ENCODE peak calls at places on chromosomes 4 and X, in six cellular contexts. M is uterus, E is ascending aorta, F is cardiac fibroblast, P is AG09309, C is sigmoid colon. N is an unnamed sample.

GRCh38 chrX:68942141-68942540 is 113.3 kb downstream of the EFNB1 start:
- DNase-seq in E (no peak), P (no peak), M (no peak), F (no peak), C (peak), N (no peak)

GRCh38 chrX:119502727-119503483 is 34.7 kb downstream of the SLC25A5 start:
- DNase-seq in P (no peak), E (no peak), F (peak), C (peak), M (no peak), N (no peak)

GRCh38 chr4:151665022-151665421 is 95.8 kb downstream of the GATB start:
- DNase-seq in P (no peak), M (no peak), E (no peak), F (no peak), C (no peak), N (no peak)

GRCh38 chr4:14853186-14853946 is 148.9 kb upstream of the CPEB2 start:
- DNase-seq in C (no peak), F (peak), P (peak), E (no peak), M (no peak), N (peak)

GRCh38 chr4:6885953-6886557 is 23.6 kb upstream of the TBC1D14 start:
- DNase-seq in M (peak), C (peak), E (peak), F (peak), P (peak), N (peak)

GRCh38 chrX:19883878-19884277 is 3.5 kb downstream of the SH3KBP1 start:
- DNase-seq in P (no peak), E (no peak), F (no peak), C (no peak), M (no peak), N (no peak)

GRCh38 chrX:38627683-38628082 is 66.3 kb downstream of the TSPAN7 start:
- DNase-seq in M (no peak), E (no peak), P (no peak), C (no peak), F (peak), N (no peak)

GRCh38 chrX:126658447-126658846 is 105.8 kb upstream of the DCAF12L1 start:
- DNase-seq in E (no peak), P (no peak), M (no peak), C (no peak), F (no peak), N (no peak)

GRCh38 chr4:7514281-7514680 is 79.6 kb upstream of the PSAPL1 start:
- DNase-seq in F (no peak), E (no peak), C (no peak), P (no peak), M (no peak), N (no peak)

GRCh38 chrX:3585719-3586118 is 127.7 kb downstream of the PRKX start:
- DNase-seq in M (no peak), E (no peak), C (no peak), F (no peak), P (no peak), N (no peak)

GRCh38 chr4:104938624-104939023 is 208.1 kb upstream of the TET2 start:
- DNase-seq in C (no peak), E (no peak), P (no peak), M (no peak), F (no peak), N (no peak)

GRCh38 chrX:57929373-57929772 is 19.1 kb upstream of the ZXDA start:
- DNase-seq in C (no peak), F (peak), E (no peak), P (no peak), M (no peak), N (no peak)

GRCh38 chr4:186676531-186677158 is 47.0 kb downstream of the FAT1 start:
- DNase-seq in E (no peak), F (peak), P (peak), C (no peak), M (no peak), N (peak)

GRCh38 chrX:47941423-47941822 is 62.4 kb downstream of the ZNF182 start:
- DNase-seq in P (no peak), M (no peak), E (no peak), C (no peak), F (no peak), N (no peak)

GRCh38 chr4:173367946-173368345 is 2.8 kb upstream of the SAP30 start:
- DNase-seq in M (no peak), E (no peak), C (no peak), P (no peak), F (peak), N (no peak)

GRCh38 chrX:151984328-151984727 is 9.9 kb upstream of the GABRE start:
- DNase-seq in P (peak), F (peak), M (no peak), C (no peak), E (no peak), N (peak)

GRCh38 chr4:1204286-1204827 is 32.0 kb upstream of the SPON2 start:
- DNase-seq in E (no peak), P (no peak), M (peak), C (no peak), F (no peak), N (no peak)

GRCh38 chr4:84530871-84531270 is 31.8 kb upstream of the NKX6-1 start:
- DNase-seq in C (no peak), M (no peak), E (no peak), P (no peak), F (peak), N (no peak)

GRCh38 chr4:48974979-48975640 is 11.0 kb upstream of the CWH43 start:
- DNase-seq in E (no peak), C (no peak), P (no peak), M (no peak), F (no peak), N (no peak)

GRCh38 chr4:173519130-173520101 is 10.6 kb downstream of the HAND2 start:
- DNase-seq in P (no peak), M (peak), C (peak), F (peak), E (no peak), N (no peak)

GRCh38 chrX:32483534-32484136 is 727.7 kb downstream of the DMD start:
- DNase-seq in M (no peak), F (peak), E (no peak), C (no peak), P (no peak), N (no peak)

GRCh38 chr4:42150653-42151567 is 1.5 kb downstream of the BEND4 start:
- DNase-seq in C (no peak), P (no peak), M (no peak), F (no peak), E (no peak), N (no peak)

GRCh38 chr4:100651499-100652165 is 133.8 kb upstream of the EMCN start:
- DNase-seq in C (no peak), P (no peak), M (no peak), F (no peak), E (no peak), N (no peak)

GRCh38 chrX:97909245-97909644 is 1025.5 kb downstream of the RPA4 start:
- DNase-seq in C (no peak), F (no peak), P (no peak), E (no peak), M (no peak), N (no peak)

GRCh38 chrX:68416592-68416991 is 16.7 kb downstream of the OPHN1 start:
- DNase-seq in M (no peak), E (no peak), C (no peak), F (peak), P (no peak), N (no peak)

GRCh38 chr4:8537041-8537461 is 43.1 kb upstream of the GPR78 start:
- DNase-seq in E (no peak), C (peak), P (no peak), F (peak), M (peak), N (peak)

GRCh38 chr4:972651-973424 is 531 bp downstream of the DGKQ start:
- DNase-seq in C (no peak), M (peak), F (peak), P (no peak), E (no peak), N (no peak)

GRCh38 chr4:113222431-113222979 is 173.1 kb downstream of the ANK2 start:
- DNase-seq in P (peak), C (no peak), M (no peak), E (no peak), F (no peak), N (no peak)

DNA sequence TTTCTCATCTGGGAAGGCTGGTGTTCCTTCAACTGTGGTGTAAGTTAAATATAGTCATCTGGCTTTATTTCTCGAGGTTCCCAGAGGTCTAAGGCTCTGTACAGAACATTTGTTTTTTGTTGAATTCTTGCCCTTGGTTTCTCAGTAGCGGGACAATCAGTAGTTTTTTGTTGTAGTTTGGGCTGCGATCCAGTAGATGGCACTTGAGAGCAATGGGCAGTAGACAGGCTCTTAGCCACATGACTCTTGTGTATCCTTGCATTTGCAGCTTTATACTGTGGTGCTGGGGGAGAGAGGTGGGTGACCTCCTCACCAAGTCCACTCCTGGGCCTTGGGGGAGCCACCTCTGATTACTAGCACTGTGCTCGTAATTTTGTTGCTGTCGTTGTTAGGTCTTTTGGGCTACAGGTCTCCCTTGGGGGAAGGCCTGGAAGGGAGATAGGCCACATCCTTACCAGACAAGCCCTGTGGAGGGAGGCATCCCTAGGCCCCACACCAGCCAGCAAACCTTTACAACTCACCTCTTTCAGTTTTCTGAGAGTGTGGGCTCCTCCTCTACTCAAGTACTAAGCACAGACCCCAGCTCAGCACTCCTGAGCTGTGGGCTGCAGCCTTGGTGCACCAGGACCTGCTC is 8.1 kb downstream of the ETDB start:
- DNase-seq in E (no peak), P (peak), C (no peak), M (no peak), F (peak), N (no peak)
- TF ChIP-seq CTCF in E (peak), P (peak), C (peak), M (peak), F (peak), N (peak)

DNA sequence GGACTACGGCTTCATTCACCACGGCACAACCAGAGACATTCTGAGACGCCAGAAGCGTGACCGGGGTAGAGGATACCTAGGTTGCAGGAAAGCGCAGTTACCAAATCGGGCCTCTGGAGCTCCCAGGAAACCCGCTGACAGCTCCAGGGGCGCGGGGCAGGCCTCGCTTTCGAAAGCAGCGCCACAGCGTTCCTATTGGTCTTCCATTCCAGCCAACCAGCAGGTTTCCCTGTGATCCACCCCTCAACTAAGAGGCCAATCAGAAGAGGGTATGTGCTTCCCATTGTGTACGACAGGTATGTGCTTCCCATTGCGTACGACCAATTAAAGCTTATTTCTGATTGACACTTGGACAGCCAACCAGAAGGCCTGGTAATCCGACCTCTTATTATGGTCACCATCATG is 14.9 kb downstream of the SNX12 start:
- DNase-seq in P (no peak), E (no peak), M (no peak), C (no peak), F (peak), N (peak)
- H3K4me3 ChIP-seq in P (no peak), E (no peak), M (no peak), C (no peak), F (no peak), N (peak)

GRCh38 chr4:146340798-146341197 is 126.5 kb downstream of the REELD1 start:
- DNase-seq in P (no peak), M (no peak), E (no peak), C (no peak), F (peak), N (no peak)
- TF ChIP-seq CTCF in P (peak), M (no peak), E (peak), C (no peak), F (peak), N (peak)

GRCh38 chr4:165522049-165522448 is 143.2 kb downstream of the CPE start:
- DNase-seq in F (no peak), M (no peak), P (no peak), C (no peak), E (no peak), N (no peak)
- H3K4me3 ChIP-seq in F (no peak), M (no peak), P (no peak), C (no peak), E (no peak), N (no peak)

DNA sequence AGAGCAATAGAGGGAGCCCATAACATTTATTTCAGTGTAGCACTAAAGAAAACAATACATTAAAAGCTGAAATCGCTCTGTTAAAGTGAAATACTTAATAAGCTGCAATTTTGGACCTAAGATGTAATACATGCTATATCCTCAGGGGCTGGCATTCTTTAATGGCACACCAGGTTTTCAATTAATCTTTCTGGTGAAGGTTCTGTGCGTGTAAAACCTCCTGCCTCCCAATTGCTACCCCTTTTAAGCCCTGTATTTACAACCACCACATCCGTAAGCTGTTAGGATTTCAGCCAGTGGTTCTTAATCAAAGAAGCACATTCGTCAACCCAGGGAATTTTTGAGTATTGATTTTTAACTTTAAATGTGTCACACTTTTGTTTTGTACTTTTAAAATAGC is 7.6 kb upstream of the COMMD8 start:
- DNase-seq in P (no peak), C (no peak), F (no peak), E (no peak), M (no peak), N (no peak)
- TF ChIP-seq CTCF in P (no peak), C (no peak), F (no peak), E (no peak), M (no peak), N (no peak)

GRCh38 chr4:26372076-26372475 is 51.3 kb downstream of the RBPJ start:
- DNase-seq in M (no peak), F (no peak), C (no peak), E (no peak), P (no peak), N (no peak)

GRCh38 chr4:26372525-26373172 is 51.8 kb downstream of the RBPJ start:
- DNase-seq in C (no peak), F (peak), E (no peak), M (no peak), P (no peak), N (peak)

GRCh38 chr4:26365537-26366150 is 44.8 kb downstream of the RBPJ start:
- DNase-seq in C (no peak), P (no peak), E (no peak), F (no peak), M (no peak), N (no peak)

GRCh38 chr4:26369132-26370036 is 48.6 kb downstream of the RBPJ start:
- DNase-seq in F (no peak), E (no peak), M (no peak), P (no peak), C (no peak), N (no peak)

DNA sequence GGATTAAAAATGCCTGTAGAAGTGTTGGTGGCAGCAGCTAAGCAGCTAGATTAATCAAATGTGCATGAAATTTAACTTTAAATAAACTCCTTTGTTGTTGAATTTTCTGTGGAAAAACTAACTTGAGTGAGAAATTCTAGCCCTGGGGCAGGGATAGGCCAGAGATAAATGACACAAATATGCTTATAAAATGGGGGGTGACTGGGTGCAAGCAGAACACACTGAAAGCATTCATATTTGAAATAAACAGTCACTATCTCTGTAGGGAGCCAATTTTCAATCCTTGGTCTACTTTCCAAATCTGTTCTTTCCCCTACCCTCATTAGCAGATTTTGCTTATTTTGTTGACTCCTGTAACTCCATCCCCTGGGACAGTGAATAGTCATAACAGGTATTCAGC is 47.9 kb downstream of the RBPJ start:
- DNase-seq in M (no peak), E (no peak), F (no peak), C (no peak), P (no peak), N (no peak)
- H3K4me3 ChIP-seq in M (no peak), E (no peak), F (no peak), C (no peak), P (no peak), N (no peak)

DNA sequence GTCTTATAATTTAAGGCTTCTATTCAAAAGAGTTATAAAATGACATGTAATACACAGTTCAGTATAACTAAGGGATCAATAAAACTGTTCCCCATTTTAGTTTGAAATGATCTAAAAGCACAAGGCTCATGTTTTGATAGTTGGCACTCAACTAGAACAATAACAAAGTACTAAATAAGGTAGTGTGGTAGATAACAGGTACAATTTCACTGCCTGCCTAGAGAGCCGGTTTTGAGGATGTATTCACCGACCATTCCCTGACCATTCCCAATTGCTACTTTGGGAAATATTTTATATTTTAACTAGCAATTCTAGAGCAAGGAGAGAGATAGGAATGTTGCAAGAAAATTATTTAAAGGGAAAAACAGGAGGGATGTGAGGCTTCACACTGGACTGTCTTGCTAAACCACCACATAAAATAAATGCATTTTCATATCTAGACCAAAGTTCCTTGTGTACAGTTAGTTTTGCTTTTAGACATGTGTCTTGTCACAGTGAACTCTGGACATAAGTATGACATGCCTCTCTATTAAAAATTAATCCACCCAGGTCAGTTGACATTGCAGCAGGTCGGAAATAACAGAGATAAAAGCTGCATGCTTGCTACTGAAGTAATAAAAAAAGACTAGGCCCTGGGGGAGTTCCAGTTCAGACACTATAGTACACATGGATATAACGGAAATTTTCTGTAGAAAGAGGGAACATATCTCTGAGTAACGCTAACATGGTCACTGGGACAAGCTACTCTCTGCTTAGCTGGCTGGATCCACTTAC is 56.2 kb upstream of the NAP1L5 start:
- DNase-seq in M (no peak), P (no peak), E (no peak), C (no peak), F (no peak), N (no peak)
- TF ChIP-seq CTCF in M (no peak), P (no peak), E (no peak), C (no peak), F (no peak), N (no peak)

DNA sequence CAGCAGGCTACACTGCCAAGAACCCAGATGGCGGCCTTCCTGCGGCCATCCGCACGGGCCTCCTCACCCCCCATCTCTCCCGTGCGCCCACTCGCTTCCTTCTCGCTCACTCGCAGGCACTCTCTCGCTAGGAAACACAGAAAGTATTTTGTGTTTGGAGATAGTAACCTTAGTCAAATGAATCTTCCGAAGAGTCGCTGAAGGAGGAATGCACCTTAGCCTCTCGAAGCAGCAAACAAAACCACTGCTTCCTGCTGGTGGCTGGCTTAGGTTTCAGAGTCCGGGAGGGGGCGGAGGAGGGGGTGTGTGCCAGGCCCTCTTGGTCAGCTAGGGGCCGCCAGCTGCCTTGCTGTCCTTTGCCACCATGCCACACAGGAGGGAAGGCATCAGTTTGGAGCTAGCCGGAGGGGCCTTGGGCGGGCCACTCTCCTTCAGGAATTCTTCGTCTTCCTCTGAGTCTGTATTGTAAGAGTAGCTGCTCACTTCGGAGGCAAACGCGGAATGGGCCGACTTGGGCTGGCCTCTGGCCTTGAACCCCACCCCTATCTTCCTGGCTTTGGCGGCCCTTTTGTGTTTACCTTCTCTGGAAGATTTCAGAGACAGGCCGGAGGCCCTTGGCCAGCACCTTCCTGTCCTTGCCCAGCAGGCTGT is 73.2 kb upstream of the UCP1 start:
- DNase-seq in M (no peak), P (no peak), C (no peak), F (no peak), E (no peak), N (no peak)
- H3K4me3 ChIP-seq in M (peak), P (no peak), C (no peak), F (no peak), E (peak), N (no peak)

DNA sequence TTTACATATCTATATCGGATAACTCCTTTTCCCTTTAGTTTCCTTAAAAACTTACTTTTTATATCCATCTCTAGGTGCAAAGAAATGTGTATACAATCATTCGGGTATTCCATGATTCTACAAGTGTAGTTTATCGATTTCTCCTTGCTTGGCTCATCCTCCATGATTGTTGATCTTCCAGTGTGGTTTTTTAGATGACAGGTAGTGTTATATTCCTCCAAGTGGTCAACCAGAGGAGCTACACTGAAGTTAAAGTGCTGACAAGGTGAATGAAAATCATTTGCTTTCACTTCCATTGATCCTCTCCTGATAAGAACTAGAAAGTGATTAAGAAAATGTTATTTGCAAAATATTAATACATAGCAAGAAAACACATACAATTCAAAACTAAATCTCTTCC is 38.5 kb downstream of the TMEM156 start:
- DNase-seq in E (no peak), P (no peak), C (no peak), F (no peak), M (no peak), N (no peak)
- TF ChIP-seq CTCF in E (no peak), P (peak), C (no peak), F (no peak), M (no peak), N (no peak)

GRCh38 chrX:102720237-102721168 is at the start of gene GPRASP3:
- DNase-seq in F (peak), P (peak), E (peak), M (peak), C (peak), N (peak)
- H3K4me3 ChIP-seq in F (peak), P (peak), E (peak), M (peak), C (peak), N (peak)

N was measured in kidney epithelial cell.